ENCODE peak calls at places on chromosomes 12 and 14, in seven cellular contexts. One of them, this sample, is unnamed.

GRCh38 chr14:68088463-68088862 is 268.9 kb downstream of the RAD51B start:
- DNase-seq in GM13976: no peak
- DNase-seq in MCF 10A: no peak
- DNase-seq in fibroblast of mammary gland: peak; percentile 56
- DNase-seq in left ventricle myocardium inferior: no peak
- DNase-seq in thoracic aorta: no peak
- DNase-seq in mesothelial cell of epicardium: no peak
- DNase-seq in this sample: no peak

GRCh38 chr12:99146185-99146584 is 501.1 kb downstream of the APAF1 start:
- DNase-seq in GM13976: no peak
- DNase-seq in MCF 10A: no peak
- DNase-seq in fibroblast of mammary gland: no peak
- DNase-seq in left ventricle myocardium inferior: no peak
- DNase-seq in thoracic aorta: no peak
- DNase-seq in mesothelial cell of epicardium: no peak
- DNase-seq in this sample: no peak

GRCh38 chr12:46413368-46413767 is 40.8 kb upstream of the SLC38A2 start:
- DNase-seq in GM13976: no peak
- DNase-seq in MCF 10A: no peak
- DNase-seq in fibroblast of mammary gland: no peak
- DNase-seq in left ventricle myocardium inferior: no peak
- DNase-seq in thoracic aorta: no peak
- DNase-seq in mesothelial cell of epicardium: no peak
- DNase-seq in this sample: no peak

GRCh38 chr12:27969011-27969900 is 3.3 kb downstream of the PTHLH start:
- DNase-seq in GM13976: peak; percentile 29
- DNase-seq in MCF 10A: peak; percentile 32
- DNase-seq in fibroblast of mammary gland: peak; percentile 21
- DNase-seq in left ventricle myocardium inferior: peak; percentile 21
- DNase-seq in thoracic aorta: no peak
- DNase-seq in mesothelial cell of epicardium: peak; percentile 52
- DNase-seq in this sample: no peak

GRCh38 chr12:46437411-46437810 is 64.8 kb upstream of the SLC38A2 start:
- DNase-seq in GM13976: no peak
- DNase-seq in MCF 10A: no peak
- DNase-seq in fibroblast of mammary gland: no peak
- DNase-seq in left ventricle myocardium inferior: no peak
- DNase-seq in thoracic aorta: no peak
- DNase-seq in mesothelial cell of epicardium: no peak
- DNase-seq in this sample: no peak

GRCh38 chr12:13002301-13003097 is 2.4 kb upstream of the HEBP1 start:
- DNase-seq in GM13976: no peak
- DNase-seq in MCF 10A: no peak
- DNase-seq in fibroblast of mammary gland: no peak
- DNase-seq in left ventricle myocardium inferior: no peak
- DNase-seq in thoracic aorta: no peak
- DNase-seq in mesothelial cell of epicardium: no peak
- DNase-seq in this sample: no peak

GRCh38 chr14:21408152-21408551 is 24.3 kb upstream of the SUPT16H start:
- DNase-seq in GM13976: no peak
- DNase-seq in MCF 10A: peak; percentile 62
- DNase-seq in fibroblast of mammary gland: peak; percentile 82
- DNase-seq in left ventricle myocardium inferior: no peak
- DNase-seq in thoracic aorta: no peak
- DNase-seq in mesothelial cell of epicardium: no peak
- DNase-seq in this sample: no peak

GRCh38 chr12:56358836-56359532 is 923 bp downstream of the STAT2 start:
- DNase-seq in GM13976: no peak
- DNase-seq in MCF 10A: peak; percentile 59
- DNase-seq in fibroblast of mammary gland: peak; percentile 86
- DNase-seq in left ventricle myocardium inferior: no peak
- DNase-seq in thoracic aorta: no peak
- DNase-seq in mesothelial cell of epicardium: no peak
- DNase-seq in this sample: no peak

GRCh38 chr12:4011597-4011996 is 138.4 kb upstream of the PARP11 start:
- DNase-seq in GM13976: no peak
- DNase-seq in MCF 10A: peak; percentile 83
- DNase-seq in fibroblast of mammary gland: no peak
- DNase-seq in left ventricle myocardium inferior: no peak
- DNase-seq in thoracic aorta: no peak
- DNase-seq in mesothelial cell of epicardium: no peak
- DNase-seq in this sample: no peak

GRCh38 chr14:25102788-25103187 is 52.8 kb upstream of the STXBP6 start:
- DNase-seq in GM13976: no peak
- DNase-seq in MCF 10A: no peak
- DNase-seq in fibroblast of mammary gland: no peak
- DNase-seq in left ventricle myocardium inferior: no peak
- DNase-seq in thoracic aorta: no peak
- DNase-seq in mesothelial cell of epicardium: no peak
- DNase-seq in this sample: no peak

GRCh38 chr12:3622732-3623690 is 129.9 kb downstream of the CRACR2A start:
- DNase-seq in GM13976: peak; percentile 49
- DNase-seq in MCF 10A: no peak
- DNase-seq in fibroblast of mammary gland: no peak
- DNase-seq in left ventricle myocardium inferior: no peak
- DNase-seq in thoracic aorta: no peak
- DNase-seq in mesothelial cell of epicardium: no peak
- DNase-seq in this sample: no peak

GRCh38 chr14:22977684-22978486 is 4.5 kb downstream of the AJUBA start:
- DNase-seq in GM13976: no peak
- DNase-seq in MCF 10A: peak; percentile 63
- DNase-seq in fibroblast of mammary gland: peak; percentile 55
- DNase-seq in left ventricle myocardium inferior: peak; percentile 46
- DNase-seq in thoracic aorta: no peak
- DNase-seq in mesothelial cell of epicardium: peak; percentile 69
- DNase-seq in this sample: no peak

GRCh38 chr14:104968153-104968527 is 10.0 kb downstream of the AHNAK2 start:
- DNase-seq in GM13976: no peak
- DNase-seq in MCF 10A: peak; percentile 79
- DNase-seq in fibroblast of mammary gland: peak; percentile 37
- DNase-seq in left ventricle myocardium inferior: peak; percentile 82
- DNase-seq in thoracic aorta: no peak
- DNase-seq in mesothelial cell of epicardium: peak; percentile 73
- DNase-seq in this sample: no peak

GRCh38 chr14:69812725-69813124 is 15.7 kb upstream of the SLC10A1 start:
- DNase-seq in GM13976: no peak
- DNase-seq in MCF 10A: peak; percentile 15
- DNase-seq in fibroblast of mammary gland: no peak
- DNase-seq in left ventricle myocardium inferior: no peak
- DNase-seq in thoracic aorta: no peak
- DNase-seq in mesothelial cell of epicardium: no peak
- DNase-seq in this sample: no peak

DNA sequence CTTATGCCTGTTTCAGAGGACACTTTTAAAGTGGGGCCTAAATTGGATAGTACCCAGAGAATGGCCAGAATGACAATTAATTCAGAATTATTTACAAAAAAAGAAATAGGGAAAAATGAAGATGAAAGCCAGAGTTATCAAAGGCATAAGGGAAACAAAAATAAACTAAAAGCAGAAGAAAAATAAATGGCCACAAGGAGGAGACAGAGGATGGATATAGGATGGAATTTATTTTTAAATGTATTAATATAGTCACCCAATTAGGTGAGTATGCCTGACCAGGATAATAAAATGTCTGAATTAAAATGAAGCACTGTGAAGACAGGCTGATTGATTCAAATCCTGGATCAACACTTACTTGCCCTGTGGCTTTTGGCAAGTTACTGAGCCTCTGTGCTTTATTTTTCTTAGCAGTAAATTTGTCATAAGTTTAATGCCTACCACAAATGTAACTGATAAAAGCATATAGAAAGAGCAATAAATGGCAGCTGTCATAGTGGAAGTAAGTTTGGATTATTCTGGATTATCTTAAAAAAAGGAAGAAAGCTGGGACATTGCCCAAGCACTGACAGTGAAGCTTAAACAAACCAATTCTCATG is 3.4 kb downstream of the CLEC9A start:
- DNase-seq in GM13976: peak; percentile 28
- DNase-seq in MCF 10A: peak; percentile 48
- DNase-seq in fibroblast of mammary gland: peak; percentile 13
- DNase-seq in left ventricle myocardium inferior: no peak
- DNase-seq in thoracic aorta: no peak
- DNase-seq in mesothelial cell of epicardium: no peak
- DNase-seq in this sample: no peak
- TF ChIP-seq CTCF in GM13976: no peak
- TF ChIP-seq CTCF in MCF 10A: peak; percentile 70
- TF ChIP-seq CTCF in fibroblast of mammary gland: peak; percentile 39
- TF ChIP-seq CTCF in left ventricle myocardium inferior: peak; percentile 69
- TF ChIP-seq CTCF in thoracic aorta: peak; percentile 13
- TF ChIP-seq CTCF in mesothelial cell of epicardium: peak; percentile 74
- TF ChIP-seq CTCF in this sample: no peak

DNA sequence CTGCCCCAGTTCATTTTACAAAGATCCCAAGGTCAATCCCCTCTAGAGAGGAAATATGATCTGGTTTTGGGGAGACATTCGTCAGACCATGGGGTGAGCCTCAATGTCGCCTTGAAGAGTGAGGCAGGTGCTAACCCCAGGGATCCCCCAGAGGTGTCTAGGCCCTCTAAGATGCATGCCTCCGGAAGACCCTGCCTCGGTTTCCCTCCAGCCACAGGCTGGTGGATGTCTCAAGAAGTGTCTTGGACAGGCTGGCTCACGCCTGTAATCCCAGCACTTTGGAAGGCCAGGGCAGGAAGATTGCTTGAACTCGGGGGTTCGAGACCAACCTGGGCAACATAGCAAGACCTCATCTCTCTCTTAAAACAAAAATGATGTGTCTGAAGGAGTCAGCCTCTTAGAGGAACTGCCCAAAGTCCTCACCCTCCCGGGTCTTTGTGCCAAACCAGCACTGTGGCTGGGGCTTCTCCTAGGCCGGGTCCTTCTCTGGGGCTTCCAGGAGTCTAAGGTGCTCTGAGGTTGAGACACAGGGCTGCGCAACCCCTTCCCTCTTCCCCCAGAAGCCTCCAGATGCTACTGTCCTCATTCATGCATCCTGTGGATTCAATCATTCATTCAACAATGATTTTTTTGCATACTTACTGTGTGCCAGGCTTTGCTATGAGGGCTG is 24.7 kb upstream of the BEGAIN start:
- DNase-seq in GM13976: peak; percentile 17
- DNase-seq in MCF 10A: no peak
- DNase-seq in fibroblast of mammary gland: no peak
- DNase-seq in left ventricle myocardium inferior: no peak
- DNase-seq in thoracic aorta: no peak
- DNase-seq in mesothelial cell of epicardium: no peak
- DNase-seq in this sample: no peak
- TF ChIP-seq CTCF in GM13976: no peak
- TF ChIP-seq CTCF in MCF 10A: no peak
- TF ChIP-seq CTCF in fibroblast of mammary gland: no peak
- TF ChIP-seq CTCF in left ventricle myocardium inferior: no peak
- TF ChIP-seq CTCF in thoracic aorta: no peak
- TF ChIP-seq CTCF in mesothelial cell of epicardium: no peak
- TF ChIP-seq CTCF in this sample: no peak

GRCh38 chr12:111404362-111405148 is 1.2 kb upstream of the SH2B3 start:
- DNase-seq in GM13976: peak; percentile 69
- DNase-seq in MCF 10A: no peak
- DNase-seq in fibroblast of mammary gland: no peak
- DNase-seq in left ventricle myocardium inferior: peak; percentile 38
- DNase-seq in thoracic aorta: no peak
- DNase-seq in mesothelial cell of epicardium: no peak
- DNase-seq in this sample: peak; percentile 36

GRCh38 chr12:111405856-111406473 is at the start of gene SH2B3:
- DNase-seq in GM13976: no peak
- DNase-seq in MCF 10A: peak; percentile 53
- DNase-seq in fibroblast of mammary gland: peak; percentile 54
- DNase-seq in left ventricle myocardium inferior: no peak
- DNase-seq in thoracic aorta: no peak
- DNase-seq in mesothelial cell of epicardium: peak; percentile 73
- DNase-seq in this sample: no peak

GRCh38 chr12:111406474-111407370 is 999 bp downstream of the SH2B3 start:
- DNase-seq in GM13976: peak; percentile 65
- DNase-seq in MCF 10A: no peak
- DNase-seq in fibroblast of mammary gland: no peak
- DNase-seq in left ventricle myocardium inferior: peak; percentile 53
- DNase-seq in thoracic aorta: no peak
- DNase-seq in mesothelial cell of epicardium: no peak
- DNase-seq in this sample: peak; percentile 60

GRCh38 chr12:111407371-111408115 is 1.8 kb downstream of the SH2B3 start:
- DNase-seq in GM13976: peak; percentile 11
- DNase-seq in MCF 10A: no peak
- DNase-seq in fibroblast of mammary gland: no peak
- DNase-seq in left ventricle myocardium inferior: no peak
- DNase-seq in thoracic aorta: no peak
- DNase-seq in mesothelial cell of epicardium: no peak
- DNase-seq in this sample: no peak

DNA sequence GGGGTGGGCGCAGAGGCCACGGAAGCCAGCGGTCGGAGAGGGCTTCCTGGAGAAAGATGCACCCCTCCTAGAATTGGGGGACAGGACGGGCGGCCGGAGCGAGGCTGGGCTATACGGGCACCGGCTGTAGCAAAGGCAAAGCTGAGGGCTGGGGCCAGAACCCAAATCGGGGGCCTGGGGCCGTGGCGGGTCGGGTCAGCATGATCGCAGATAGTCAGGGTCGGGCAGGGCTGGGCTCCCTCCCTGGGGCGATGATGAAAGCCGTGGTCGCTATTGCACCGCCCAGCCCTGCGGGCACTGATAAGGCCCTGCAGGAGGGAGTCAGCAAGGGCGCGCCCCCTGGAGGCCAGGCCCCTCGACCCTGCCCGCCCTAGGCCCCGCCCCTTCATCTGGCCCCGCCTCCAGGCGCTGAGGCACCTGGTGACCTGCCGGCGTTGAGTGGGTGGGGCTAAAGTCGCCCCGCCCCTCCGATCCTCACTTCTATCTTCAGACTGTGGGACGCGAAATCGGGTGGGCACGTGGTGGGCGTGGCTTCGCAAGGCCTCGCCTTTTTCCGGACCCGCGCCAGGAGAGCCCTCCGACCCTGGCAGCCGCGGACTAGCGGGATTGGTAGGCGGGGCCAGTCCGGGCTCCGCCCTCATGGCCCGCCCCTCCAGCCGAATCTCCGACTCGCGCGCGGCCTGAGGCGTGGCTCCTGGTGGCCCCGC is 421 bp upstream of the SH2B3 start:
- DNase-seq in GM13976: peak; percentile 99
- DNase-seq in MCF 10A: peak; percentile 80
- DNase-seq in fibroblast of mammary gland: peak; percentile 83
- DNase-seq in left ventricle myocardium inferior: peak; percentile 94
- DNase-seq in thoracic aorta: peak; percentile 72
- DNase-seq in mesothelial cell of epicardium: peak; percentile 88
- DNase-seq in this sample: peak; percentile 99
- TF ChIP-seq CTCF in GM13976: peak; percentile 76
- TF ChIP-seq CTCF in MCF 10A: peak; percentile 39
- TF ChIP-seq CTCF in fibroblast of mammary gland: peak; percentile 11
- TF ChIP-seq CTCF in left ventricle myocardium inferior: peak; percentile 68
- TF ChIP-seq CTCF in thoracic aorta: no peak
- TF ChIP-seq CTCF in mesothelial cell of epicardium: no peak
- TF ChIP-seq CTCF in this sample: no peak

DNA sequence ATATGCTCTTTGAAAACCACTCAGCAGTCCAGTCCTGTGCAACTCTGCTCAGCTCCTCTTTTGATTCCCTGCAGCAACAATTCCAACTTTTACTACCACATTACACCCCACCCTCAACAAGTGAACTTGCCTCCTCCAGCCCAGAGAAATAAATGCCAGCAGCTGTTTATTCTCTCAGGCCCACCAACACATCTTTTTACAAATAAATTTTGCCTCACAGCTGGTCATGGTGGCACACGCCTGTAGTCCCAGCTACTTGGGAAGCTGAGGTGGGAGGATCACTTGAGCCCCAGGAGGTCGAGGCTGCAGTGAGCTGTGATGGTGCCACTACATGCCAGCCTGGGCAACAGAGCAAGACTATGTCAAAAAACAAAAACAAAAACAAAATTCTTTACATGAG is 9.8 kb downstream of the SNX6 start:
- DNase-seq in GM13976: no peak
- DNase-seq in MCF 10A: no peak
- DNase-seq in fibroblast of mammary gland: no peak
- DNase-seq in left ventricle myocardium inferior: no peak
- DNase-seq in thoracic aorta: no peak
- DNase-seq in mesothelial cell of epicardium: no peak
- DNase-seq in this sample: no peak
- TF ChIP-seq CTCF in GM13976: no peak
- TF ChIP-seq CTCF in MCF 10A: no peak
- TF ChIP-seq CTCF in fibroblast of mammary gland: no peak
- TF ChIP-seq CTCF in left ventricle myocardium inferior: no peak
- TF ChIP-seq CTCF in thoracic aorta: no peak
- TF ChIP-seq CTCF in mesothelial cell of epicardium: no peak
- TF ChIP-seq CTCF in this sample: no peak

This sample was measured in activated B cell treated with CpG ODN at 0.5 μM for 24 hours.